ENCODE peak calls at places on chromosomes 1 and 21, in ten cellular contexts. M is transverse colon, T is stomach, A is ovary, W is uterus, Z is adrenal gland, S is lower leg skin, H is IMR-90, P is suprapubic skin, J is A549. R is an unnamed sample.

GRCh38 chr1:9652379-9653194 is 1.1 kb downstream of the PIK3CD start:
- DNase-seq in M (peak; percentile 42), T (peak; percentile 31), A (no peak), W (no peak), Z (no peak), S (no peak), H (peak; percentile 15), P (no peak), J (no peak), R (no peak)

GRCh38 chr1:150548632-150549495 is at the start of gene ADAMTSL4:
- DNase-seq in M (peak; percentile 68), T (peak; percentile 72), A (peak; percentile 72), W (peak; percentile 79), Z (peak; percentile 70), S (no peak), H (peak; percentile 78), P (no peak), J (peak; percentile 80), R (no peak)

GRCh38 chr1:3611170-3612019 is at the start of gene MEGF6:
- DNase-seq in M (peak; percentile 66), T (peak; percentile 73), A (peak; percentile 80), W (peak; percentile 70), Z (peak; percentile 39), S (peak; percentile 92), H (peak; percentile 8), P (no peak), J (peak; percentile 58), R (peak; percentile 39)

GRCh38 chr1:70436617-70437236 is 25.7 kb downstream of the CTH start:
- DNase-seq in M (no peak), T (no peak), A (no peak), W (peak; percentile 35), Z (no peak), S (no peak), H (peak; percentile 43), P (no peak), J (no peak), R (no peak)

GRCh38 chr21:45313682-45314081 is 26.0 kb upstream of the POFUT2 start:
- DNase-seq in M (no peak), T (no peak), A (no peak), W (no peak), Z (no peak), S (no peak), H (no peak), P (no peak), J (no peak), R (no peak)

GRCh38 chr1:221576268-221576667 is 165.6 kb downstream of the DUSP10 start:
- DNase-seq in M (no peak), T (no peak), A (no peak), W (no peak), Z (no peak), S (no peak), H (peak; percentile 96), P (no peak), J (no peak), R (no peak)

GRCh38 chr21:32206631-32207030 is 72.2 kb downstream of the MIS18A start:
- DNase-seq in M (no peak), T (no peak), A (no peak), W (no peak), Z (no peak), S (no peak), H (no peak), P (peak; percentile 24), J (no peak), R (no peak)

GRCh38 chr1:6065093-6065878 is 19.6 kb downstream of the KCNAB2 start:
- DNase-seq in M (no peak), T (no peak), A (no peak), W (no peak), Z (no peak), S (no peak), H (no peak), P (no peak), J (no peak), R (no peak)

GRCh38 chr1:7174561-7174960 is 389.3 kb downstream of the CAMTA1 start:
- DNase-seq in M (no peak), T (no peak), A (no peak), W (no peak), Z (no peak), S (no peak), H (no peak), P (no peak), J (no peak), R (no peak)

GRCh38 chr1:64834734-64835133 is 89.9 kb downstream of the RAVER2 start:
- DNase-seq in M (no peak), T (no peak), A (no peak), W (no peak), Z (no peak), S (no peak), H (peak; percentile 79), P (no peak), J (no peak), R (no peak)

GRCh38 chr1:164692420-164692819 is 133.4 kb downstream of the PBX1 start:
- DNase-seq in M (no peak), T (no peak), A (no peak), W (no peak), Z (no peak), S (no peak), H (no peak), P (no peak), J (no peak), R (no peak)

GRCh38 chr1:89603651-89604413 is 29.1 kb upstream of the LRRC8C start:
- DNase-seq in M (no peak), T (no peak), A (no peak), W (no peak), Z (no peak), S (no peak), H (peak; percentile 62), P (no peak), J (no peak), R (no peak)

GRCh38 chr21:21046063-21046462 is 47.9 kb downstream of the NCAM2 start:
- DNase-seq in M (no peak), T (no peak), A (no peak), W (no peak), Z (no peak), S (no peak), H (no peak), P (no peak), J (no peak), R (no peak)

GRCh38 chr1:57550092-57550491 is 126.2 kb upstream of the DAB1 start:
- DNase-seq in M (no peak), T (no peak), A (no peak), W (no peak), Z (no peak), S (no peak), H (no peak), P (no peak), J (no peak), R (no peak)

GRCh38 chr1:239315623-239316217 is 70.6 kb upstream of the CHRM3 start:
- DNase-seq in M (no peak), T (no peak), A (no peak), W (no peak), Z (no peak), S (no peak), H (no peak), P (no peak), J (no peak), R (no peak)

DNA sequence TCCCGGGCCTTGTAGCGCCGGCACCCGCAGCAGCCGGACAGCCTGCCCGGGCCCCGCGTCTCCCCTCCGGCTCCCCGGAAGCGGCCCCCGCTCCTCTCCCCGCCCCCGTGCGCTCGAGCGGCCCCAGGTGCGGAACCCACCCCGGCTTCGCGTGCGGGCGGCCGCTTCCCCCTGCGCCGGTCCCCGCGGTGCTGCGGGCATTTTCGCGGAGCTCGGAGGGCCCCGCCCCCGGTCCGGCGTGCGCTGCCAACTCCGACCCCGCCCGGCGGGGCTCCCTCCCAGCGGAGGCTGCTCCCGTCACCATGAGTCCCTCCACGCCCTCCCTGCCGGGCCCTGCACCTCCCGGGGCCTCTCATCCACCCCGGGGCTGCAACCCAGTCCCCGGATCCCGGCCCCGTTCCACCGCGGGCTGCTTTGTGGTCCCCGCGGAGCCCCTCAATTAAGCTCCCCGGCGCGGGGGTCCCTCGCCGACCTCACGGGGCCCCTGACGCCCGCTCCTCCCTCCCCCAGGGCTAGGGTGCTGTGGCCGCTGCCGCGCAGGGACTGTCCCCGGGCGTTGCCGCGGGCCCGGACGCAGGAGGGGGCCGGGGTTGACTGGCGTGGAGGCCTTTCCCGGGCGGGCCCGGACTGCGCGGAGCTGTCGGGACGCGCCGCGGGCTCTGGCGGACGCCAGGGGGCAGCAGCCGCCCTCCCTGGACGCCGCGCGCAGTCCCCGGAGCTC is 159.4 kb downstream of the RUNX1 start:
- DNase-seq in M (peak; percentile 85), T (peak; percentile 86), A (peak; percentile 84), W (peak; percentile 70), Z (peak; percentile 74), S (peak; percentile 95), H (peak; percentile 77), P (no peak), J (peak; percentile 52), R (peak; percentile 65)
- TF ChIP-seq POLR2A in M (no peak), T (no peak), A (no peak), W (no peak), Z (no peak), S (no peak), H (no peak), P (no peak), J (no peak), R (no peak)

DNA sequence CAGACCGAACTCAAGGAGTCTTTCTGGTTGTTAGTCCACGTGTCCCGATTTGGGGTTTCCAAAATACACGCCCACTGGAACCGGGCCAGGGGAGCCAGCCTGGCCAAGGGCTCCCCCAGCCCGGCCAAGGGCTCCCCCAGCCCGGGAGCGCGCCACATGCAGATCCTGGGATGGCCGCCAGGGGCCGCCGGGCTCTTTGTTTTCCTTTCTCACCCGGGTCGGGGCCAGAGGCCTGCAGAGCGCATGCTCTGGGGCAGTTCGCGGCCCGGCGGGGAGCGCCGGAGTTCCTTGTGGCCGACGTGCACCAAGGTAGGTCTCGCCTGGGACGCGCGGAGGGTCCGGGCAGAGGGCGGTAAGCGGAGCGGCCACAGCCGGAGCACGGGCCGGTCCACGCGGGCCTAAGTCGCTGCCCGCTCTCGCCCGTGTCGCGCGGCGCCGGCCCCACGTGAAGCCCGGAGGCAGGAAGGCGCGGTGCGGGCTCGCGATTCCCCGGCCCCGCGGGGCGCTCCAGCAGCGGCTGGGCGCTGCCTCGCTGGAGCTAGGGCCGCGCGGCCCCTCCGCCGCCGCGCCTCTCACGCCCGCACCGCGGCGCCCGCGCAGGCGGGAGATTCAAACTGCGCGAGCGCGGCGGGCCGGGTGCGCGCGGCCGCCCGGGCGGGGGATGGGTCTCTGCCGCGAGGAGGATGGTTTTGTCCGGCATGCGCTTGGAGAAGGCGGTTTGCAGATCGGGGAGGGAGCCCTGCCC is 12.3 kb downstream of the RCC1 start:
- DNase-seq in M (peak; percentile 91), T (peak; percentile 92), A (peak; percentile 96), W (peak; percentile 90), Z (peak; percentile 91), S (peak; percentile 97), H (peak; percentile 81), P (peak; percentile 94), J (peak; percentile 73), R (peak; percentile 92)
- TF ChIP-seq POLR2A in M (peak; percentile 61), T (no peak), A (peak; percentile 34), W (peak; percentile 23), Z (peak; percentile 43), S (no peak), H (no peak), P (no peak), J (peak; percentile 62), R (peak; percentile 30)

GRCh38 chr1:156510709-156511108 is 10.1 kb upstream of the MEF2D start:
- DNase-seq in M (peak; percentile 82), T (peak; percentile 79), A (peak; percentile 98), W (peak; percentile 90), Z (peak; percentile 84), S (peak; percentile 95), H (peak; percentile 85), P (peak; percentile 93), J (no peak), R (peak; percentile 82)
- TF ChIP-seq POLR2A in M (no peak), T (no peak), A (no peak), W (peak; percentile 17), Z (no peak), S (no peak), H (no peak), P (no peak), J (no peak), R (no peak)

GRCh38 chr1:236142358-236143103 is at the start of gene GPR137B:
- DNase-seq in M (peak; percentile 55), T (peak; percentile 42), A (peak; percentile 66), W (peak; percentile 50), Z (no peak), S (no peak), H (peak; percentile 54), P (no peak), J (peak; percentile 66), R (peak; percentile 34)
- TF ChIP-seq POLR2A in M (no peak), T (no peak), A (no peak), W (no peak), Z (no peak), S (no peak), H (no peak), P (no peak), J (no peak), R (no peak)

R was measured in breast epithelium.